ENCODE peak calls at places on chromosomes 11 and 22, in ten cellular contexts. R is CD8-positive, alpha-beta T cell; J is adrenal gland; N is lower lobe of right lung; L is brain microvascular endothelial cell; T is IMR-90; G is colonic mucosa; I is A549; Z is AG09309; C is PC-3. D is an unnamed sample.

GRCh38 chr11:128196235-128196634 is 391.1 kb downstream of the ETS1 start:
- DNase-seq in L (no peak), C (no peak), T (no peak), N (no peak), R (no peak), G (no peak), J (no peak), Z (peak), I (no peak), D (no peak)

GRCh38 chr11:30172872-30173271 is 57.9 kb upstream of the FSHB start:
- DNase-seq in R (no peak), Z (no peak), L (no peak), I (no peak), N (no peak), J (no peak), T (no peak), G (no peak), C (no peak), D (no peak)

GRCh38 chr11:10441652-10442503 is 13.2 kb upstream of the AMPD3 start:
- DNase-seq in I (no peak), C (no peak), R (no peak), N (no peak), G (no peak), Z (no peak), T (no peak), L (no peak), J (no peak), D (no peak)

GRCh38 chr11:67262731-67263675 is 3.3 kb upstream of the GRK2 start:
- DNase-seq in Z (peak), T (peak), J (peak), C (peak), N (peak), L (peak), G (peak), I (peak), R (peak), D (peak)

GRCh38 chr11:61390161-61390560 is 2.2 kb upstream of the TMEM216 start:
- DNase-seq in T (peak), R (no peak), L (no peak), C (no peak), G (no peak), N (no peak), I (no peak), Z (no peak), J (no peak), D (no peak)

GRCh38 chr11:43797866-43798265 is 82.8 kb upstream of the ALKBH3 start:
- DNase-seq in L (no peak), G (no peak), N (no peak), C (no peak), J (no peak), T (no peak), Z (no peak), I (no peak), R (no peak), D (no peak)

GRCh38 chr22:39117585-39118191 is 20.6 kb downstream of the APOBEC3H start:
- DNase-seq in G (peak), L (peak), T (peak), R (peak), N (no peak), Z (peak), J (peak), I (peak), C (peak), D (peak)

GRCh38 chr11:124670732-124671131 is 2.8 kb downstream of the SIAE start:
- DNase-seq in I (no peak), L (no peak), N (no peak), J (no peak), G (no peak), R (no peak), C (peak), T (peak), Z (no peak), D (no peak)

GRCh38 chr11:111603633-111604130 is 1.4 kb downstream of the SIK2 start:
- DNase-seq in G (no peak), J (no peak), I (no peak), L (no peak), R (no peak), Z (no peak), N (no peak), C (peak), T (no peak), D (no peak)

GRCh38 chr11:35178862-35179261 is 39.9 kb downstream of the CD44 start:
- DNase-seq in G (no peak), C (peak), R (no peak), L (no peak), T (peak), N (no peak), J (no peak), I (no peak), Z (no peak), D (no peak)

GRCh38 chr22:49369726-49370717 is 457.7 kb downstream of the BRD1 start:
- DNase-seq in R (no peak), G (peak), J (no peak), L (no peak), T (no peak), C (no peak), Z (no peak), I (no peak), N (peak), D (no peak)
- H3K4me3 ChIP-seq in R (no peak), G (no peak), J (no peak), L (no peak), T (no peak), C (no peak), Z (no peak), I (no peak), N (no peak), D (no peak)

GRCh38 chr22:34354071-34354817 is 434.0 kb upstream of the LARGE1 start:
- DNase-seq in N (no peak), L (no peak), I (no peak), R (no peak), J (no peak), G (no peak), C (no peak), Z (no peak), T (no peak), D (no peak)
- TF ChIP-seq CTCF in N (no peak), L (no peak), I (no peak), R (no peak), J (no peak), G (no peak), C (no peak), Z (no peak), T (no peak), D (no peak)

GRCh38 chr11:69240332-69241074 is 53.5 kb upstream of the MYEOV start:
- DNase-seq in C (peak), Z (no peak), N (no peak), R (no peak), J (no peak), G (peak), T (peak), L (no peak), I (no peak), D (no peak)
- H3K4me3 ChIP-seq in C (no peak), Z (no peak), N (no peak), R (no peak), J (no peak), G (no peak), T (no peak), L (no peak), I (no peak), D (no peak)

GRCh38 chr22:31496007-31496734 is at the start of gene SFI1:
- DNase-seq in I (peak), N (peak), L (peak), Z (peak), J (peak), G (peak), C (peak), R (peak), T (peak), D (peak)
- TF ChIP-seq CTCF in I (no peak), N (peak), L (peak), Z (peak), J (no peak), G (no peak), C (peak), R (no peak), T (peak), D (peak)

D was measured in astrocyte of the cerebellum.